ENCODE peak calls at places on chromosomes 13 and 19, in nine cellular contexts. One of them, this sample, is unnamed.

GRCh38 chr19:50330365-50331078 is 1.3 kb upstream of the KCNC3 start:
- DNase-seq in stomach: peak
- DNase-seq in WERI-Rb-1: peak
- DNase-seq in effector memory CD4-positive, alpha-beta T cell: peak
- DNase-seq in IMR-90: peak
- DNase-seq in PC-3: peak
- DNase-seq in left ventricle myocardium inferior: peak
- DNase-seq in cardiac muscle cell: peak
- DNase-seq in astrocyte of the cerebellum: no peak
- DNase-seq in this sample: no peak

GRCh38 chr19:55369651-55370304 is 485 bp downstream of the IL11 start:
- DNase-seq in left ventricle myocardium inferior: no peak
- DNase-seq in stomach: no peak
- DNase-seq in astrocyte of the cerebellum: no peak
- DNase-seq in PC-3: peak
- DNase-seq in cardiac muscle cell: peak
- DNase-seq in WERI-Rb-1: peak
- DNase-seq in effector memory CD4-positive, alpha-beta T cell: no peak
- DNase-seq in IMR-90: peak
- DNase-seq in this sample: peak

GRCh38 chr19:47445937-47446402 is 25.7 kb downstream of the SLC8A2 start:
- DNase-seq in astrocyte of the cerebellum: no peak
- DNase-seq in left ventricle myocardium inferior: no peak
- DNase-seq in effector memory CD4-positive, alpha-beta T cell: peak
- DNase-seq in IMR-90: no peak
- DNase-seq in cardiac muscle cell: peak
- DNase-seq in WERI-Rb-1: no peak
- DNase-seq in PC-3: peak
- DNase-seq in stomach: peak
- DNase-seq in this sample: no peak

GRCh38 chr13:45511310-45512147 is 46.8 kb downstream of the COG3 start:
- DNase-seq in PC-3: peak
- DNase-seq in IMR-90: peak
- DNase-seq in cardiac muscle cell: peak
- DNase-seq in effector memory CD4-positive, alpha-beta T cell: peak
- DNase-seq in stomach: no peak
- DNase-seq in WERI-Rb-1: peak
- DNase-seq in astrocyte of the cerebellum: peak
- DNase-seq in left ventricle myocardium inferior: no peak
- DNase-seq in this sample: peak

GRCh38 chr13:34776984-34777913 is 164.8 kb upstream of the NBEA start:
- DNase-seq in cardiac muscle cell: no peak
- DNase-seq in left ventricle myocardium inferior: no peak
- DNase-seq in astrocyte of the cerebellum: no peak
- DNase-seq in WERI-Rb-1: no peak
- DNase-seq in stomach: no peak
- DNase-seq in IMR-90: no peak
- DNase-seq in effector memory CD4-positive, alpha-beta T cell: no peak
- DNase-seq in PC-3: no peak
- DNase-seq in this sample: no peak

GRCh38 chr13:94014461-94014860 is 465.0 kb downstream of the DCT start:
- DNase-seq in stomach: no peak
- DNase-seq in cardiac muscle cell: no peak
- DNase-seq in IMR-90: no peak
- DNase-seq in effector memory CD4-positive, alpha-beta T cell: no peak
- DNase-seq in left ventricle myocardium inferior: no peak
- DNase-seq in astrocyte of the cerebellum: no peak
- DNase-seq in WERI-Rb-1: no peak
- DNase-seq in PC-3: no peak
- DNase-seq in this sample: no peak

GRCh38 chr13:54234607-54235006 is 1206.0 kb downstream of the OLFM4 start:
- DNase-seq in effector memory CD4-positive, alpha-beta T cell: no peak
- DNase-seq in IMR-90: no peak
- DNase-seq in stomach: no peak
- DNase-seq in WERI-Rb-1: no peak
- DNase-seq in left ventricle myocardium inferior: no peak
- DNase-seq in PC-3: peak
- DNase-seq in astrocyte of the cerebellum: no peak
- DNase-seq in cardiac muscle cell: no peak
- DNase-seq in this sample: no peak

GRCh38 chr13:95643814-95644598 is 500 bp downstream of the DZIP1 start:
- DNase-seq in IMR-90: peak
- DNase-seq in WERI-Rb-1: peak
- DNase-seq in stomach: no peak
- DNase-seq in astrocyte of the cerebellum: no peak
- DNase-seq in PC-3: no peak
- DNase-seq in effector memory CD4-positive, alpha-beta T cell: no peak
- DNase-seq in cardiac muscle cell: peak
- DNase-seq in left ventricle myocardium inferior: peak
- DNase-seq in this sample: peak

GRCh38 chr19:32936065-32936464 is 35.7 kb downstream of the CEP89 start:
- DNase-seq in WERI-Rb-1: no peak
- DNase-seq in stomach: no peak
- DNase-seq in cardiac muscle cell: no peak
- DNase-seq in left ventricle myocardium inferior: no peak
- DNase-seq in IMR-90: no peak
- DNase-seq in astrocyte of the cerebellum: no peak
- DNase-seq in effector memory CD4-positive, alpha-beta T cell: no peak
- DNase-seq in PC-3: no peak
- DNase-seq in this sample: no peak

GRCh38 chr19:41637484-41637883 is 10.6 kb upstream of the CEACAM4 start:
- DNase-seq in IMR-90: no peak
- DNase-seq in effector memory CD4-positive, alpha-beta T cell: no peak
- DNase-seq in PC-3: no peak
- DNase-seq in WERI-Rb-1: no peak
- DNase-seq in left ventricle myocardium inferior: no peak
- DNase-seq in stomach: no peak
- DNase-seq in cardiac muscle cell: no peak
- DNase-seq in astrocyte of the cerebellum: no peak
- DNase-seq in this sample: no peak

GRCh38 chr13:22076658-22077057 is 405.8 kb downstream of the FGF9 start:
- DNase-seq in WERI-Rb-1: no peak
- DNase-seq in effector memory CD4-positive, alpha-beta T cell: no peak
- DNase-seq in cardiac muscle cell: no peak
- DNase-seq in left ventricle myocardium inferior: no peak
- DNase-seq in IMR-90: no peak
- DNase-seq in PC-3: no peak
- DNase-seq in stomach: no peak
- DNase-seq in astrocyte of the cerebellum: no peak
- DNase-seq in this sample: no peak

GRCh38 chr19:48443731-48444128 is 2.1 kb upstream of the GRWD1 start:
- DNase-seq in PC-3: no peak
- DNase-seq in left ventricle myocardium inferior: no peak
- DNase-seq in stomach: no peak
- DNase-seq in WERI-Rb-1: no peak
- DNase-seq in effector memory CD4-positive, alpha-beta T cell: no peak
- DNase-seq in astrocyte of the cerebellum: no peak
- DNase-seq in cardiac muscle cell: no peak
- DNase-seq in IMR-90: no peak
- DNase-seq in this sample: no peak

GRCh38 chr19:33396701-33397535 is 23.4 kb downstream of the CEBPG start:
- DNase-seq in PC-3: no peak
- DNase-seq in effector memory CD4-positive, alpha-beta T cell: no peak
- DNase-seq in IMR-90: no peak
- DNase-seq in left ventricle myocardium inferior: peak
- DNase-seq in cardiac muscle cell: no peak
- DNase-seq in astrocyte of the cerebellum: no peak
- DNase-seq in WERI-Rb-1: no peak
- DNase-seq in stomach: no peak
- DNase-seq in this sample: no peak

GRCh38 chr19:10505583-10506229 is 2.5 kb upstream of the KEAP1 start:
- DNase-seq in PC-3: peak
- DNase-seq in astrocyte of the cerebellum: peak
- DNase-seq in cardiac muscle cell: peak
- DNase-seq in stomach: peak
- DNase-seq in IMR-90: peak
- DNase-seq in effector memory CD4-positive, alpha-beta T cell: peak
- DNase-seq in left ventricle myocardium inferior: peak
- DNase-seq in WERI-Rb-1: peak
- DNase-seq in this sample: peak

GRCh38 chr13:82370306-82370705 is 1512.0 kb downstream of the SLITRK1 start:
- DNase-seq in WERI-Rb-1: no peak
- DNase-seq in stomach: no peak
- DNase-seq in astrocyte of the cerebellum: no peak
- DNase-seq in left ventricle myocardium inferior: no peak
- DNase-seq in IMR-90: no peak
- DNase-seq in cardiac muscle cell: no peak
- DNase-seq in PC-3: peak
- DNase-seq in effector memory CD4-positive, alpha-beta T cell: no peak
- DNase-seq in this sample: no peak

GRCh38 chr13:77113496-77113895 is 86.5 kb upstream of the FBXL3 start:
- DNase-seq in cardiac muscle cell: no peak
- DNase-seq in left ventricle myocardium inferior: no peak
- DNase-seq in WERI-Rb-1: no peak
- DNase-seq in stomach: no peak
- DNase-seq in effector memory CD4-positive, alpha-beta T cell: no peak
- DNase-seq in PC-3: no peak
- DNase-seq in IMR-90: no peak
- DNase-seq in astrocyte of the cerebellum: no peak
- DNase-seq in this sample: no peak

GRCh38 chr19:11948646-11949045 is 16.2 kb upstream of the ZNF763 start:
- DNase-seq in WERI-Rb-1: no peak
- DNase-seq in PC-3: no peak
- DNase-seq in cardiac muscle cell: no peak
- DNase-seq in IMR-90: no peak
- DNase-seq in astrocyte of the cerebellum: no peak
- DNase-seq in stomach: no peak
- DNase-seq in effector memory CD4-positive, alpha-beta T cell: no peak
- DNase-seq in left ventricle myocardium inferior: no peak
- DNase-seq in this sample: no peak

GRCh38 chr13:112852392-112852791 is 116.6 kb upstream of the MCF2L start:
- DNase-seq in IMR-90: no peak
- DNase-seq in WERI-Rb-1: no peak
- DNase-seq in cardiac muscle cell: no peak
- DNase-seq in effector memory CD4-positive, alpha-beta T cell: no peak
- DNase-seq in PC-3: no peak
- DNase-seq in astrocyte of the cerebellum: no peak
- DNase-seq in stomach: no peak
- DNase-seq in left ventricle myocardium inferior: no peak
- DNase-seq in this sample: no peak

GRCh38 chr13:64917566-64917965 is 2312.6 kb downstream of the PCDH9 start:
- DNase-seq in left ventricle myocardium inferior: no peak
- DNase-seq in IMR-90: no peak
- DNase-seq in effector memory CD4-positive, alpha-beta T cell: no peak
- DNase-seq in stomach: no peak
- DNase-seq in cardiac muscle cell: no peak
- DNase-seq in PC-3: no peak
- DNase-seq in WERI-Rb-1: no peak
- DNase-seq in astrocyte of the cerebellum: no peak
- DNase-seq in this sample: no peak

DNA sequence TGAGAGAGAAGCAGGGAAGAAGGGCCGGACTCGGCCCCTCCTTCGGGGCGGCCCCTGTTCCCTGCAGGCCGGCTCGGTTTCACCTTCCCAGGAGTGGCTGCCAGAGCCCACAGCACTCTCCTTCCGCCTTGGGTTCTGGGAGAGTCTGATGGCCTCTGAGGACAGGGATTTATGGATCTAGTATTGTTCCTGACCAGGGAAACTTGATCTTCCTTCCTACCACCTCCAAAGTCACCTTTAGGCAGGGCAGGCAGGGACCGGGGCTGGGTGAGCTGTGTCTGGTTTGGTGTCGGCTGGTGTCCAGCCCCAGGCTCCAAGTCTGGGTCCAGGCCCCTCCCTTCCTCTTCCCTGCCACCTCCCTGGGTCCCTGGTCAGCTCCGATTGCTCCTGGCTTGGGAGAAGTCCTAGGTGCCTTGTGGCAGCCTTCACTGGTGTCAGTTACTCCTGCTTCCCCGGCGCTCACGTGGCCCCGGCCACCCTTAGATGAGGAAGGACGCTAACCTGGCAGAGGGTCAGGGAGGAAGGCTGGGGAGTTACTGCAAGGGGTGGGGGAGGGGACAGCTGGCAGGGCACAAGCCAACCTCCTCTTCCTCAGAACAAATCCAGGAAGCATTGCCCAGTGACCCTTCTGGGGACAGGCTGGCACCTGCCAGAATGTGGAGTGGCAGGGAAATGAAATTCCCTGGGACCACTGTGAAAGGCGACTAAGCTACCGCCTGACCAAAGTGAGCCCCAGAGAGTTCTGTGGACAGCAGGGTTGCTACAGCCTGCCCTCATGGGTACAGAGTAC is 18.8 kb downstream of the RFX1 start:
- DNase-seq in left ventricle myocardium inferior: peak
- DNase-seq in WERI-Rb-1: no peak
- DNase-seq in IMR-90: no peak
- DNase-seq in effector memory CD4-positive, alpha-beta T cell: no peak
- DNase-seq in cardiac muscle cell: no peak
- DNase-seq in PC-3: no peak
- DNase-seq in astrocyte of the cerebellum: no peak
- DNase-seq in stomach: peak
- DNase-seq in this sample: no peak
- H3K4me3 ChIP-seq in left ventricle myocardium inferior: peak
- H3K4me3 ChIP-seq in WERI-Rb-1: no peak
- H3K4me3 ChIP-seq in IMR-90: no peak
- H3K4me3 ChIP-seq in effector memory CD4-positive, alpha-beta T cell: peak
- H3K4me3 ChIP-seq in cardiac muscle cell: no peak
- H3K4me3 ChIP-seq in PC-3: no peak
- H3K4me3 ChIP-seq in astrocyte of the cerebellum: no peak
- H3K4me3 ChIP-seq in stomach: no peak
- H3K4me3 ChIP-seq in this sample: no peak

GRCh38 chr19:13732337-13732736 is 32.0 kb upstream of the MRI1 start:
- DNase-seq in astrocyte of the cerebellum: no peak
- DNase-seq in PC-3: no peak
- DNase-seq in IMR-90: no peak
- DNase-seq in effector memory CD4-positive, alpha-beta T cell: no peak
- DNase-seq in stomach: no peak
- DNase-seq in left ventricle myocardium inferior: no peak
- DNase-seq in WERI-Rb-1: no peak
- DNase-seq in cardiac muscle cell: no peak
- DNase-seq in this sample: no peak
- H3K4me3 ChIP-seq in astrocyte of the cerebellum: peak
- H3K4me3 ChIP-seq in PC-3: peak
- H3K4me3 ChIP-seq in IMR-90: no peak
- H3K4me3 ChIP-seq in effector memory CD4-positive, alpha-beta T cell: peak
- H3K4me3 ChIP-seq in stomach: peak
- H3K4me3 ChIP-seq in left ventricle myocardium inferior: peak
- H3K4me3 ChIP-seq in WERI-Rb-1: peak
- H3K4me3 ChIP-seq in cardiac muscle cell: peak
- H3K4me3 ChIP-seq in this sample: peak

DNA sequence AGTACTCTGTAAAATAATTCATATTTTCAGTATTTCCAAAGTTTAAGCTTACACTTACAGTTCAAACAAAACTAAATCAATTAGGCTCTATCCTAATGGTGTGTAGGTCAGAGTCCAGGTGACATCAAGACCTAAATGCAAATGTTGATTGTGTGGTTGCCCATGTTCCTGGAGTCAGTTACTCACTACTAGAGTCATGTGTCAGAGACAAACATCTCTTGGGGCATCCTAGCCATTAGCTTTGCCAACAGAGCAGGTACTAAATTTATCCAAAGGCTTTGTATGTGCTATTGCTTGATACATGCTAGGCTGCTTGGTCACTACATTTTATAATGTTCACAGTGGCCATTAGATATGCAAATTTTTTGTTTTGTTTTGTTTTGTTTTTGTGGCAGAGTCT is 11.7 kb downstream of the SPRY2 start:
- DNase-seq in left ventricle myocardium inferior: no peak
- DNase-seq in stomach: no peak
- DNase-seq in WERI-Rb-1: no peak
- DNase-seq in astrocyte of the cerebellum: no peak
- DNase-seq in effector memory CD4-positive, alpha-beta T cell: no peak
- DNase-seq in IMR-90: no peak
- DNase-seq in cardiac muscle cell: no peak
- DNase-seq in PC-3: no peak
- DNase-seq in this sample: no peak
- H3K4me3 ChIP-seq in left ventricle myocardium inferior: no peak
- H3K4me3 ChIP-seq in stomach: no peak
- H3K4me3 ChIP-seq in WERI-Rb-1: no peak
- H3K4me3 ChIP-seq in astrocyte of the cerebellum: no peak
- H3K4me3 ChIP-seq in effector memory CD4-positive, alpha-beta T cell: no peak
- H3K4me3 ChIP-seq in IMR-90: no peak
- H3K4me3 ChIP-seq in cardiac muscle cell: no peak
- H3K4me3 ChIP-seq in PC-3: no peak
- H3K4me3 ChIP-seq in this sample: no peak

GRCh38 chr13:29515372-29515771 is 80.1 kb downstream of the SLC7A1 start:
- DNase-seq in IMR-90: no peak
- DNase-seq in PC-3: no peak
- DNase-seq in cardiac muscle cell: no peak
- DNase-seq in effector memory CD4-positive, alpha-beta T cell: no peak
- DNase-seq in WERI-Rb-1: no peak
- DNase-seq in stomach: no peak
- DNase-seq in left ventricle myocardium inferior: no peak
- DNase-seq in astrocyte of the cerebellum: no peak
- DNase-seq in this sample: no peak
- H3K4me3 ChIP-seq in IMR-90: no peak
- H3K4me3 ChIP-seq in PC-3: no peak
- H3K4me3 ChIP-seq in cardiac muscle cell: no peak
- H3K4me3 ChIP-seq in effector memory CD4-positive, alpha-beta T cell: no peak
- H3K4me3 ChIP-seq in WERI-Rb-1: no peak
- H3K4me3 ChIP-seq in stomach: no peak
- H3K4me3 ChIP-seq in left ventricle myocardium inferior: no peak
- H3K4me3 ChIP-seq in astrocyte of the cerebellum: no peak
- H3K4me3 ChIP-seq in this sample: no peak

This sample was measured in mammary epithelial cell.